ENCODE peak calls at places on chromosomes 1 and 21, in eight cellular contexts. Y is AG08395; R is posterior cingulate gyrus; J is stimulated activated naive B cell treated with anti-CD40 and anti-IgM and Interleukin-4, amounts not matched to agents 10 μg/mL and 1 μg/mL and 100 μg/mL, for 72 hours; M is progenitor cell of endocrine pancreas; K is kidney glomerular epithelial cell; D is HepG2; Q is CD4-positive, alpha-beta T cell. U is an unnamed sample.

GRCh38 chr1:75438355-75438754 is 172.6 kb downstream of the SLC44A5 start:
- DNase-seq in Y (no peak), R (no peak), J (no peak), M (no peak), K (no peak), D (no peak), Q (no peak), U (no peak)

GRCh38 chr1:89022167-89022959 is at the start of gene GBP3:
- DNase-seq in Y (peak), R (no peak), J (no peak), M (no peak), K (peak), D (no peak), Q (no peak), U (peak)

GRCh38 chr1:206911064-206911663 is 10.6 kb downstream of the FCMR start:
- DNase-seq in Y (peak), R (no peak), J (no peak), M (no peak), K (peak), D (peak), Q (no peak), U (peak)

GRCh38 chr1:154626456-154627246 is 18.7 kb upstream of the ADAR start:
- DNase-seq in Y (no peak), R (no peak), J (no peak), M (no peak), K (no peak), D (peak), Q (no peak), U (peak)

GRCh38 chr1:180181048-180181447 is 26.4 kb downstream of the QSOX1 start:
- DNase-seq in Y (no peak), R (peak), J (no peak), M (no peak), K (no peak), D (no peak), Q (no peak), U (no peak)

GRCh38 chr1:154912755-154913154 is 23.8 kb downstream of the PMVK start:
- DNase-seq in Y (no peak), R (no peak), J (no peak), M (no peak), K (no peak), D (no peak), Q (no peak), U (no peak)

GRCh38 chr21:31092867-31093266 is 54.6 kb upstream of the KRTAP19-8 start:
- DNase-seq in Y (no peak), R (no peak), J (no peak), M (no peak), K (no peak), D (no peak), Q (no peak), U (no peak)

GRCh38 chr1:15229569-15230170 is 17.4 kb upstream of the FHAD1 start:
- DNase-seq in Y (no peak), R (no peak), J (no peak), M (no peak), K (no peak), D (no peak), Q (no peak), U (no peak)

GRCh38 chr1:208227366-208227765 is 16.8 kb downstream of the PLXNA2 start:
- DNase-seq in Y (no peak), R (no peak), J (no peak), M (no peak), K (no peak), D (no peak), Q (no peak), U (no peak)

GRCh38 chr1:172990598-172991215 is 60.0 kb downstream of the TNFSF18 start:
- DNase-seq in Y (peak), R (no peak), J (no peak), M (no peak), K (peak), D (no peak), Q (no peak), U (peak)

U was measured in hepatic stellate cell.